ENCODE peak calls at places on chromosomes 1 and 21, in five cellular contexts. V is transverse colon, B is Peyer's patch, I is testis, Q is stomach. K is an unnamed sample.

GRCh38 chr1:226405411-226405988 is 2.4 kb downstream of the PARP1 start:
- DNase-seq in V (no peak), B (peak; percentile 54), I (no peak), Q (no peak), K (peak; percentile 42)

GRCh38 chr1:219708919-219709318 is 96.0 kb upstream of the ZC3H11B start:
- DNase-seq in V (no peak), B (no peak), I (no peak), Q (no peak), K (no peak)

GRCh38 chr21:41328660-41329300 is 12.2 kb downstream of the FAM3B start:
- DNase-seq in V (no peak), B (no peak), I (no peak), Q (no peak), K (no peak)

GRCh38 chr1:201020040-201020591 is 3.4 kb downstream of the KIF21B start:
- DNase-seq in V (peak; percentile 65), B (peak; percentile 62), I (no peak), Q (no peak), K (no peak)

GRCh38 chr1:167836197-167836596 is 77.7 kb downstream of the ADCY10 start:
- DNase-seq in V (no peak), B (no peak), I (no peak), Q (no peak), K (peak; percentile 47)

GRCh38 chr1:83931658-83932253 is 67.2 kb downstream of the TTLL7 start:
- DNase-seq in V (no peak), B (no peak), I (peak; percentile 30), Q (no peak), K (peak; percentile 72)

GRCh38 chr1:233908092-233908491 is 3.6 kb downstream of the SLC35F3 start:
- DNase-seq in V (no peak), B (no peak), I (no peak), Q (no peak), K (no peak)

GRCh38 chr1:15027515-15027948 is 126.0 kb upstream of the TMEM51 start:
- DNase-seq in V (peak; percentile 78), B (peak; percentile 19), I (peak; percentile 82), Q (peak; percentile 73), K (peak; percentile 51)

GRCh38 chr1:54962612-54963395 is 17.6 kb upstream of the TMEM61 start:
- DNase-seq in V (no peak), B (no peak), I (no peak), Q (no peak), K (no peak)

GRCh38 chr1:25876693-25877077 is 1.2 kb upstream of the PAQR7 start:
- DNase-seq in V (no peak), B (no peak), I (no peak), Q (no peak), K (no peak)

GRCh38 chr1:99326215-99326949 is 62.1 kb downstream of the PLPPR4 start:
- DNase-seq in V (no peak), B (no peak), I (no peak), Q (no peak), K (no peak)

GRCh38 chr1:246641394-246641793 is 75.1 kb downstream of the CNST start:
- DNase-seq in V (no peak), B (no peak), I (no peak), Q (no peak), K (no peak)

GRCh38 chr1:41638086-41639024 is 153.9 kb upstream of the EDN2 start:
- DNase-seq in V (no peak), B (no peak), I (no peak), Q (no peak), K (no peak)

GRCh38 chr1:30049748-30050147 is 673.6 kb downstream of the MATN1 start:
- DNase-seq in V (no peak), B (no peak), I (no peak), Q (no peak), K (no peak)

GRCh38 chr21:34692458-34693020 is 23.7 kb downstream of the CLIC6 start:
- DNase-seq in V (no peak), B (no peak), I (no peak), Q (no peak), K (no peak)

GRCh38 chr21:34698270-34699015 is 29.6 kb downstream of the CLIC6 start:
- DNase-seq in V (no peak), B (no peak), I (no peak), Q (no peak), K (no peak)

GRCh38 chr21:34693192-34693810 is 24.5 kb downstream of the CLIC6 start:
- DNase-seq in V (peak; percentile 44), B (peak; percentile 24), I (peak; percentile 68), Q (peak; percentile 57), K (peak; percentile 76)

GRCh38 chr21:34697826-34698225 is 29.0 kb downstream of the CLIC6 start:
- DNase-seq in V (no peak), B (no peak), I (no peak), Q (no peak), K (no peak)

DNA sequence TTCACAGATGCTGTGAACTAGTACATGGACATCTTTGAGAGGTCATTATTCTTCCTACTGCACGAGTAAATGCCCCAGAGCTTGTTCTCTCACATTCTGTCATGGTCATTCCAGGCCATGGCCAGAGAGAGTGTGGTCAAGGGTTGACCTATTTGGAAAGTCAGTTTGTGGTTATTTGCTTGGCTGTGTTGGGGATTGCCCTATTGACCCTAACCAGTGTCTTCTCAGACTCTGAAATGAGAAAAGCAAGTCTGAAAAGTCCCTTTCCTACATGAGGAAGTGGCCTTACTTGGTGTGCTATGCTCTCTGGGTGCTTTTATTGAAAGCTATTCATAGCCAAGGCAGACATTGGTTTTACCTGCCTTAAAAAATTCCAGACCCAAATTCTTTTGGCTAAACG is 26.6 kb downstream of the CLIC6 start:
- DNase-seq in V (no peak), B (no peak), I (no peak), Q (no peak), K (no peak)
- TF ChIP-seq POLR2A in V (no peak), B (no peak), I (no peak), Q (no peak), K (no peak)

DNA sequence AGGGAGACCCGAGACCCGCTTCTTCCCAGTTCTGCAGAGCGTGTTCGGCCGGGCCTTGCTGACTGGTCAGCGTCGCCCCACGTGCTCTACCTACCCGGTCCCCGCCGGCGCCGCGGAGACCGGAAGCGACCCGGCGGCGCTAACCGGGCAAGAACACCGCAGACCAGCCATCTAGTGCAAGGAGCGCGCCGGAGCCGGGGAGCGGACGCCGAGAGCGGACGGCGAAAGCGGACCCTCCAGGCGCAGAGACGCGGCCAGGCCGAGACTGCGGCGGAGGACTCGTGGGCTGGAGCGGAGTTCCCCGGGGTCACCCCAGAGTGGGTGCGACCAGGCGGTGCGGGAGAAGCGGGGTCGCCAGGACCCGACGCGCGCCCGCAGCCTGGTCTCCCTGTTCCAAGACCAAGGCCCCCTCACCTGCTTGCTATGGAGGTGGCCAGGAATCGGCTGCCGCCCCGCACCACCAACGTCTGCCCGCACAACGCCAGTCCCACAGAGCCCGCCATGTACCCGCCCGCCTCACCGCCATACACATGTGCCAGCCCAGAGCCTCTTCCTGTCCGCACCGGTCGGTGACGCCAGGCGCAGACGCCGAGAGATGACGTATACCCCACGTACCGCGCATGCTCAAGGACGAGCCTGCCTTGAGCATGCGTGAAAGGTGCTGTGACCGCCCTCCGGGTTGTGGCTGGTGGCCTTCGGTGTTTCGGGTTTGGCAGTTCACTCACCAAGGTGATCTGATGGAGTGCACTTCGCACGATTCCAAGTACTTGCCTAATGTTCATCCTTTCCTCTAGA is at the start of gene WDR4:
- DNase-seq in V (peak; percentile 99), B (peak; percentile 93), I (peak; percentile 96), Q (peak; percentile 98), K (peak; percentile 99)
- TF ChIP-seq POLR2A in V (peak; percentile 88), B (peak; percentile 71), I (no peak), Q (peak; percentile 71), K (peak; percentile 96)

GRCh38 chr1:46393510-46393909 is 607 bp upstream of the FAAH start:
- DNase-seq in V (no peak), B (no peak), I (no peak), Q (no peak), K (no peak)

GRCh38 chr1:46399307-46399706 is 5.2 kb downstream of the FAAH start:
- DNase-seq in V (no peak), B (no peak), I (no peak), Q (no peak), K (no peak)

GRCh38 chr1:46394872-46395465 is 852 bp downstream of the FAAH start:
- DNase-seq in V (no peak), B (no peak), I (peak; percentile 62), Q (peak; percentile 56), K (no peak)

GRCh38 chr1:46396429-46397398 is 2.6 kb downstream of the FAAH start:
- DNase-seq in V (no peak), B (no peak), I (no peak), Q (no peak), K (no peak)

GRCh38 chr1:46394108-46394871 is at the start of gene FAAH:
- DNase-seq in V (peak; percentile 85), B (no peak), I (peak; percentile 77), Q (peak; percentile 80), K (peak; percentile 57)
- TF ChIP-seq POLR2A in V (peak; percentile 50), B (peak; percentile 73), I (no peak), Q (no peak), K (no peak)

DNA sequence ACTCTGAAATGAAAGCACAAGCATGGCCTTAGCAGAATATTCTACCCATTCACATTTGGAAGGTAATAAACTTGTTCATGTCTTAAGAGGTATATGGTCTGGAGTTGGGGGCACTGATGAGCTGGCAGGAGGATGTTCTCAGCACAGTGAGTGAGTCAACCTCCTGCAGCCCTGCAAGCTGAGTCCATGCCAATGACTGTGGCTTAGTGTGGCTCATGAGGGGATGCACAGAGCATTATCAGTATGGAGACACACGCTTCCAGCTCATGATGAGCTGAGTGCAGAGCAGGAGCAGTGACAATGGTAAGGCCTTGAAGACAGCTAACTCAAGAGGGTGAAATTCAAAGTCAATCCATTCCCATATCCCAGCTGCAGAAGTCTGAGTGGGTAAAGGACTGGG is 102.3 kb downstream of the TNFSF18 start:
- DNase-seq in V (no peak), B (no peak), I (no peak), Q (no peak), K (peak; percentile 39)
- TF ChIP-seq POLR2A in V (no peak), B (no peak), I (no peak), Q (no peak), K (no peak)

DNA sequence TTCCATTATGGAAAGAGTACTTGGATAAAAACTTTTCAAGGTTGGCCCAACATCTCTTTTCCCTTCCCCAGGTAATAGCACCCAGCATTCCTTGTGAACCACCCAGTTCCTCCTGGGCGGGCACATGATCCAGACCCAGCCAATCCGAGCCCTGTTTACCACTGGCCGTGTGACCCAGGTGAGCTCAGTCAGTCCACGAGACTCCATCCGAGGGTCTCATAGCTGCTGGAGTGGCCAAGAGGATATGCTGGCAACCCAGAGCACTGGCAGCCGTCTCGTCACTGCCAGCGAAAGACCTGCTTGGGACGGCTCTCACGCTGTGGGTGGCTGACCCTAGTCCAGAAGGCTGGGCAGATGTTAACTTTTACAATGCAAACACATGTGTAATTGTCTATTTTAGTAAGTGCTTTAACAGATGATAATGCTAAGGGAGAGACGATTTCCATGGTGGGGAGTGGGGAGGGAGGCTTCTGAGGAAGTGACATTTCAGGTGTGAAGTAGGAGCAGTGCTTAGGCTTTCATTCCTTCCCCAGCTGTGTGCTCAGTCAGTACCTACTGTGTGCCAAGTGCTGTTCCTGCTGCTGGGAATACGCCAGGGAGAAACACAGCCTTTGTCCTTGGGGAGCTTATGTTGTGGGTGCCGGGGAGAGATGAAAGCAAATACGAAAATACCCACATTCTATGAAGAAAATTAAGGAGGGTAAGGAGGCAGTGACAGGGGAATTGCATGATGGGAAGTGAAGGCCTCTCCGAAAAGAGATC is 24.5 kb downstream of the PARK7 start:
- DNase-seq in V (no peak), B (no peak), I (no peak), Q (no peak), K (no peak)
- TF ChIP-seq POLR2A in V (no peak), B (no peak), I (no peak), Q (no peak), K (no peak)

GRCh38 chr1:73947009-73947408 is 251.0 kb downstream of the LRRIQ3 start:
- DNase-seq in V (no peak), B (no peak), I (no peak), Q (no peak), K (no peak)
- TF ChIP-seq POLR2A in V (no peak), B (no peak), I (no peak), Q (no peak), K (no peak)